ENCODE peak calls at places on chromosomes 16 and 17, in five cellular contexts. O, D, N, U and Z are unnamed samples.

GRCh38 chr16:84848991-84849634 is 29.3 kb downstream of the CRISPLD2 start:
- DNase-seq in O (no peak), D (no peak), N (no peak), U (no peak), Z (no peak)

GRCh38 chr16:49834496-49835009 is 21.4 kb downstream of the ZNF423 start:
- DNase-seq in O (peak; percentile 17), D (no peak), N (no peak), U (no peak), Z (no peak)

GRCh38 chr17:1545618-1546017 is 17.0 kb downstream of the PITPNA start:
- DNase-seq in O (no peak), D (no peak), N (peak; percentile 17), U (no peak), Z (no peak)

GRCh38 chr16:67114793-67115192 is 5.1 kb downstream of the PHAF1 start:
- DNase-seq in O (peak; percentile 50), D (no peak), N (no peak), U (no peak), Z (no peak)

GRCh38 chr17:45740553-45741330 is 43.4 kb upstream of the CRHR1 start:
- DNase-seq in O (peak; percentile 61), D (peak; percentile 77), N (peak; percentile 52), U (no peak), Z (peak; percentile 76)

GRCh38 chr16:84503751-84504395 is 586 bp downstream of the MEAK7 start:
- DNase-seq in O (peak; percentile 82), D (no peak), N (peak; percentile 50), U (no peak), Z (peak; percentile 57)

GRCh38 chr17:72624652-72625051 is 467.8 kb downstream of the SLC39A11 start:
- DNase-seq in O (no peak), D (no peak), N (no peak), U (no peak), Z (no peak)

GRCh38 chr17:4295686-4296085 is 31.9 kb upstream of the ANKFY1 start:
- DNase-seq in O (no peak), D (no peak), N (no peak), U (no peak), Z (no peak)

GRCh38 chr16:85613609-85614337 is 651 bp downstream of the GSE1 start:
- DNase-seq in O (peak; percentile 79), D (peak; percentile 42), N (no peak), U (no peak), Z (peak; percentile 50)

GRCh38 chr16:73065617-73066313 is 17.8 kb upstream of the ZFHX3 start:
- DNase-seq in O (peak; percentile 56), D (no peak), N (no peak), U (no peak), Z (no peak)

GRCh38 chr16:69848635-69849545 is 86.8 kb downstream of the WWP2 start:
- DNase-seq in O (peak; percentile 97), D (no peak), N (peak; percentile 14), U (no peak), Z (no peak)

GRCh38 chr17:3318336-3318735 is 20.2 kb upstream of the OR3A1 start:
- DNase-seq in O (no peak), D (no peak), N (peak; percentile 82), U (no peak), Z (peak; percentile 15)

GRCh38 chr17:49471089-49471683 is 23.9 kb upstream of the NGFR start:
- DNase-seq in O (peak; percentile 61), D (no peak), N (no peak), U (no peak), Z (no peak)

GRCh38 chr17:61177351-61177750 is 222.3 kb upstream of the TBX2 start:
- DNase-seq in O (no peak), D (no peak), N (no peak), U (no peak), Z (no peak)

GRCh38 chr17:74514632-74515035 is 16.6 kb downstream of the CD300LB start:
- DNase-seq in O (peak; percentile 76), D (peak; percentile 43), N (no peak), U (no peak), Z (no peak)

GRCh38 chr16:81831722-81832126 is 52.6 kb downstream of the PLCG2 start:
- DNase-seq in O (peak; percentile 19), D (no peak), N (no peak), U (no peak), Z (no peak)

GRCh38 chr17:8289103-8289397 is 580 bp downstream of the RANGRF start:
- DNase-seq in O (no peak), D (no peak), N (no peak), U (no peak), Z (no peak)

GRCh38 chr17:6027342-6028024 is 42.7 kb upstream of the WSCD1 start:
- DNase-seq in O (no peak), D (no peak), N (no peak), U (no peak), Z (no peak)

GRCh38 chr17:59803377-59803757 is 89.4 kb downstream of the TUBD1 start:
- DNase-seq in O (no peak), D (no peak), N (peak; percentile 56), U (no peak), Z (no peak)

GRCh38 chr16:75019007-75019406 is 20.2 kb downstream of the ZNRF1 start:
- DNase-seq in O (no peak), D (no peak), N (no peak), U (no peak), Z (no peak)

GRCh38 chr17:3845361-3845753 is 689 bp downstream of the NCBP3 start:
- DNase-seq in O (peak; percentile 58), D (peak; percentile 53), N (peak; percentile 13), U (no peak), Z (peak; percentile 11)

GRCh38 chr17:10166181-10166935 is 32.0 kb downstream of the GAS7 start:
- DNase-seq in O (no peak), D (no peak), N (no peak), U (no peak), Z (no peak)

GRCh38 chr17:57995076-57995956 is 7.3 kb upstream of the VEZF1 start:
- DNase-seq in O (peak; percentile 90), D (peak; percentile 95), N (peak; percentile 59), U (peak; percentile 17), Z (peak; percentile 87)

GRCh38 chr17:56173958-56174357 is 20.7 kb downstream of the ANKFN1 start:
- DNase-seq in O (peak; percentile 52), D (no peak), N (no peak), U (no peak), Z (peak; percentile 13)

GRCh38 chr17:21313320-21313719 is 28.8 kb downstream of the MAP2K3 start:
- DNase-seq in O (no peak), D (no peak), N (no peak), U (no peak), Z (no peak)

GRCh38 chr16:11503566-11503965 is 83.2 kb downstream of the LITAF start:
- DNase-seq in O (no peak), D (no peak), N (no peak), U (no peak), Z (no peak)

GRCh38 chr16:16797239-16797638 is 418.3 kb downstream of the NPIPA7 start:
- DNase-seq in O (no peak), D (no peak), N (no peak), U (no peak), Z (no peak)

GRCh38 chr17:57636985-57637667 is 108.0 kb downstream of the CCDC182 start:
- DNase-seq in O (no peak), D (no peak), N (peak; percentile 71), U (no peak), Z (no peak)

GRCh38 chr16:2186505-2186904 is 9.9 kb downstream of the CASKIN1 start:
- DNase-seq in O (no peak), D (no peak), N (no peak), U (no peak), Z (no peak)

GRCh38 chr17:441155-441950 is 88.7 kb upstream of the RPH3AL start:
- DNase-seq in O (no peak), D (no peak), N (no peak), U (no peak), Z (no peak)

GRCh38 chr17:38747385-38748328 is 479 bp downstream of the PCGF2 start:
- DNase-seq in O (peak; percentile 57), D (no peak), N (no peak), U (no peak), Z (no peak)

GRCh38 chr17:81966343-81967243 is 5.6 kb upstream of the NOTUM start:
- DNase-seq in O (no peak), D (no peak), N (no peak), U (no peak), Z (peak; percentile 81)

GRCh38 chr16:48381201-48381600 is 4.0 kb downstream of the SIAH1 start:
- DNase-seq in O (peak; percentile 53), D (no peak), N (no peak), U (no peak), Z (no peak)

GRCh38 chr16:46947900-46948547 is 25.4 kb downstream of the DNAJA2 start:
- DNase-seq in O (peak; percentile 69), D (peak; percentile 38), N (peak; percentile 33), U (no peak), Z (peak; percentile 53)

GRCh38 chr16:1374418-1375297 is 22.9 kb downstream of the GNPTG start:
- DNase-seq in O (no peak), D (no peak), N (no peak), U (no peak), Z (no peak)

GRCh38 chr17:13074026-13074425 is 56.2 kb upstream of the ELAC2 start:
- DNase-seq in O (peak; percentile 93), D (no peak), N (peak; percentile 31), U (no peak), Z (peak; percentile 14)

GRCh38 chr17:31679667-31680066 is 179.4 kb downstream of the COPRS start:
- DNase-seq in O (no peak), D (no peak), N (no peak), U (no peak), Z (no peak)